ENCODE peak calls at places on chromosomes 6 and 20, in nine cellular contexts. O, E, Y, V, R, A, H, Q and W are unnamed samples.

GRCh38 chr6:11650297-11650696 is 112.7 kb downstream of the TMEM170B start:
- DNase-seq in A (no peak), E (no peak), Q (no peak), V (no peak), O (no peak), Y (peak), H (no peak), R (no peak), W (no peak)

GRCh38 chr6:12024715-12025434 is 12.8 kb downstream of the HIVEP1 start:
- DNase-seq in O (no peak), A (no peak), Y (no peak), V (no peak), E (no peak), Q (no peak), R (no peak), H (no peak), W (no peak)

GRCh38 chr6:62652692-62653328 is 366.8 kb upstream of the KHDRBS2 start:
- DNase-seq in H (no peak), R (no peak), A (no peak), Y (no peak), E (no peak), O (no peak), V (no peak), Q (no peak), W (no peak)

GRCh38 chr20:40813213-40813510 is 124.1 kb upstream of the MAFB start:
- DNase-seq in R (no peak), Y (peak), Q (no peak), H (no peak), V (no peak), A (no peak), O (no peak), E (no peak), W (no peak)

GRCh38 chr6:130482645-130483390 is 117.0 kb downstream of the TMEM200A start:
- DNase-seq in O (no peak), R (no peak), Y (no peak), V (no peak), E (no peak), A (no peak), Q (no peak), H (no peak), W (no peak)

GRCh38 chr6:36823421-36824096 is 15.7 kb downstream of the CPNE5 start:
- DNase-seq in A (no peak), R (no peak), O (no peak), V (no peak), H (no peak), Y (no peak), Q (no peak), E (no peak), W (no peak)

GRCh38 chr6:30263734-30264133 is 50.5 kb upstream of the TRIM26 start:
- DNase-seq in H (no peak), R (no peak), Q (no peak), Y (no peak), V (no peak), A (no peak), E (no peak), O (no peak), W (no peak)

GRCh38 chr6:150491131-150491795 is 108.4 kb upstream of the PLEKHG1 start:
- DNase-seq in R (no peak), H (no peak), Y (no peak), V (no peak), O (no peak), A (no peak), E (no peak), Q (no peak), W (no peak)

GRCh38 chr20:42419814-42420532 is 769.7 kb downstream of the PTPRT start:
- DNase-seq in Q (no peak), E (no peak), H (no peak), Y (no peak), V (no peak), A (no peak), R (no peak), O (no peak), W (no peak)

GRCh38 chr6:157346371-157346770 is 23.1 kb upstream of the TMEM242 start:
- DNase-seq in H (no peak), Y (no peak), E (no peak), A (no peak), O (no peak), V (no peak), Q (no peak), R (no peak), W (peak)

GRCh38 chr6:88982720-88983119 is 19.3 kb upstream of the RNGTT start:
- DNase-seq in O (no peak), Y (no peak), R (peak), A (peak), H (peak), Q (no peak), E (no peak), V (no peak), W (peak)

GRCh38 chr6:45226081-45226480 is 102.0 kb upstream of the RUNX2 start:
- DNase-seq in E (no peak), V (no peak), H (no peak), R (no peak), O (no peak), A (no peak), Q (no peak), Y (no peak), W (no peak)

GRCh38 chr20:3719046-3719445 is 6.6 kb upstream of the SIGLEC1 start:
- DNase-seq in Y (no peak), V (no peak), R (no peak), Q (no peak), E (no peak), O (no peak), H (no peak), A (no peak), W (no peak)

GRCh38 chr6:30399390-30400058 is 54.6 kb downstream of the RPP21 start:
- DNase-seq in Y (no peak), Q (no peak), H (no peak), V (no peak), A (no peak), R (no peak), E (no peak), O (no peak), W (no peak)